ENCODE peak calls at places on chromosomes 4 and X, in six cellular contexts. G is CD8-positive, alpha-beta T cell; Y is CD4-positive, alpha-beta memory T cell; Z is A673; V is neural progenitor cell; D is HAP-1. X is an unnamed sample.

GRCh38 chr4:84151574-84151973 is 347.5 kb downstream of the NKX6-1 start:
- DNase-seq in V (no peak), D (no peak), Z (no peak), Y (no peak), G (no peak), X (no peak)

GRCh38 chr4:186651624-186652023 is 72.0 kb downstream of the FAT1 start:
- DNase-seq in V (peak; percentile 82), Z (peak; percentile 87), Y (no peak), D (peak; percentile 94), G (no peak), X (no peak)

GRCh38 chr4:88976514-88977035 is 80.4 kb downstream of the FAM13A start:
- DNase-seq in G (no peak), D (no peak), V (no peak), Y (no peak), Z (no peak), X (no peak)

GRCh38 chr4:140858897-140859296 is 102.7 kb upstream of the TBC1D9 start:
- DNase-seq in G (no peak), V (no peak), Z (no peak), Y (no peak), D (no peak), X (no peak)

GRCh38 chr4:59973496-59973895 is 1226.6 kb upstream of the ADGRL3 start:
- DNase-seq in G (no peak), Z (no peak), D (no peak), V (no peak), Y (no peak), X (no peak)

GRCh38 chrX:67780694-67781109 is 236.9 kb downstream of the AR start:
- DNase-seq in Z (peak; percentile 27), Y (no peak), G (no peak), D (peak; percentile 21), V (no peak), X (no peak)

GRCh38 chrX:44253573-44253942 is 89.9 kb downstream of the EFHC2 start:
- DNase-seq in Z (no peak), V (no peak), D (no peak), Y (no peak), G (no peak), X (no peak)

GRCh38 chr4:110998308-110998707 is 375.4 kb upstream of the PITX2 start:
- DNase-seq in Y (no peak), G (no peak), Z (no peak), D (no peak), V (no peak), X (no peak)

GRCh38 chr4:41432889-41433288 is 105.1 kb upstream of the LIMCH1 start:
- DNase-seq in Y (no peak), G (no peak), Z (peak; percentile 82), V (peak; percentile 71), D (peak; percentile 61), X (no peak)

GRCh38 chr4:21113496-21114213 is 413.4 kb downstream of the PACRGL start:
- DNase-seq in Z (no peak), G (no peak), V (no peak), D (no peak), Y (no peak), X (no peak)

GRCh38 chrX:78327370-78328048 is at the start of gene CYSLTR1:
- DNase-seq in G (no peak), Y (no peak), V (peak; percentile 1), D (no peak), Z (peak; percentile 25), X (peak; percentile 60)

GRCh38 chr4:22476011-22476410 is 39.9 kb downstream of the ADGRA3 start:
- DNase-seq in D (no peak), V (no peak), Z (no peak), Y (no peak), G (no peak), X (no peak)

GRCh38 chr4:119028296-119028695 is 107.3 kb upstream of the MYOZ2 start:
- DNase-seq in V (no peak), Z (no peak), D (no peak), Y (no peak), G (no peak), X (no peak)

GRCh38 chr4:52069566-52069965 is 18.5 kb downstream of the SPATA18 start:
- DNase-seq in D (no peak), G (no peak), Y (no peak), V (no peak), Z (no peak), X (no peak)

GRCh38 chr4:174996079-174996478 is 77.9 kb downstream of the ADAM29 start:
- DNase-seq in Z (no peak), D (no peak), G (no peak), V (no peak), Y (no peak), X (peak; percentile 26)

GRCh38 chr4:13891544-13891939 is 264.0 kb upstream of the BOD1L1 start:
- DNase-seq in Y (no peak), G (no peak), D (no peak), V (no peak), Z (no peak), X (no peak)

GRCh38 chr4:175412744-175413143 is 399.3 kb downstream of the GPM6A start:
- DNase-seq in Z (no peak), D (no peak), Y (no peak), G (no peak), V (no peak), X (no peak)

GRCh38 chrX:74346124-74346523 is 42.1 kb downstream of the ZCCHC13 start:
- DNase-seq in D (no peak), Y (no peak), V (no peak), Z (no peak), G (no peak), X (no peak)

GRCh38 chr4:144782345-144782744 is 136.4 kb downstream of the HHIP start:
- DNase-seq in Z (no peak), Y (no peak), D (no peak), G (no peak), V (no peak), X (no peak)

GRCh38 chr4:10019521-10020051 is 1.7 kb downstream of the SLC2A9 start:
- DNase-seq in Z (no peak), V (no peak), D (no peak), G (no peak), Y (no peak), X (no peak)

GRCh38 chr4:187294861-187295260 is 571.2 kb upstream of the FAT1 start:
- DNase-seq in V (no peak), Y (no peak), Z (peak; percentile 7), G (no peak), D (no peak), X (no peak)

GRCh38 chr4:44535981-44536380 is 87.4 kb upstream of the KCTD8 start:
- DNase-seq in D (no peak), Z (no peak), G (no peak), V (no peak), Y (no peak), X (no peak)

GRCh38 chr4:17958185-17958584 is 63.4 kb downstream of the LCORL start:
- DNase-seq in Z (no peak), G (no peak), Y (no peak), D (no peak), V (no peak), X (no peak)

GRCh38 chr4:2284161-2284933 is 22.4 kb upstream of the MXD4 start:
- DNase-seq in Z (no peak), D (no peak), Y (no peak), V (no peak), G (no peak), X (no peak)

GRCh38 chr4:138938371-138938699 is 77.2 kb upstream of the NOCT start:
- DNase-seq in V (peak; percentile 54), Z (peak; percentile 49), D (peak; percentile 14), Y (no peak), G (no peak), X (peak; percentile 23)
- H3K4me3 ChIP-seq in V (no peak overlapping the region), Z (no peak overlapping the region), D (no peak overlapping the region), Y (no peak overlapping the region), G (no peak overlapping the region), X (no peak overlapping the region)

GRCh38 chrX:140501940-140502468 is 2.9 kb downstream of the SOX3 start:
- DNase-seq in G (no peak), Y (no peak), V (peak; percentile 66), Z (no peak), D (no peak), X (no peak)

GRCh38 chrX:140503230-140503585 is 1.7 kb downstream of the SOX3 start:
- DNase-seq in D (no peak), V (peak; percentile 4), Z (no peak), G (no peak), Y (no peak), X (no peak)

GRCh38 chrX:140501321-140501720 is 3.5 kb downstream of the SOX3 start:
- DNase-seq in D (no peak), V (peak; percentile 59), Z (no peak), G (no peak), Y (no peak), X (no peak)

GRCh38 chrX:140503714-140504351 is 1.0 kb downstream of the SOX3 start:
- DNase-seq in V (peak; percentile 75), Y (no peak), G (no peak), Z (peak; percentile 9), D (no peak), X (no peak)

GRCh38 chrX:140502491-140503229 is 2.2 kb downstream of the SOX3 start:
- DNase-seq in V (peak; percentile 54), G (no peak), Y (no peak), D (peak; percentile 35), Z (no peak), X (no peak)
- H3K4me3 ChIP-seq in V (peak overlapping the region; percentile 78), G (no peak overlapping the region), Y (no peak overlapping the region), D (no peak overlapping the region), Z (no peak overlapping the region), X (no peak overlapping the region)

GRCh38 chr4:54100607-54101189 is 735 bp downstream of the GSX2 start:
- DNase-seq in G (no peak), Y (no peak), D (no peak), V (peak; percentile 40), Z (no peak), X (no peak)

GRCh38 chr4:54098375-54098774 is 1.6 kb upstream of the GSX2 start:
- DNase-seq in D (peak; percentile 50), V (peak; percentile 65), G (no peak), Z (no peak), Y (no peak), X (no peak)

GRCh38 chr4:54101190-54102041 is 1.5 kb downstream of the GSX2 start:
- DNase-seq in Z (no peak), Y (no peak), V (peak; percentile 59), G (no peak), D (no peak), X (no peak)

GRCh38 chr4:54099287-54099958 is 540 bp upstream of the GSX2 start:
- DNase-seq in D (no peak), G (no peak), Z (no peak), V (peak; percentile 47), Y (no peak), X (no peak)

DNA sequence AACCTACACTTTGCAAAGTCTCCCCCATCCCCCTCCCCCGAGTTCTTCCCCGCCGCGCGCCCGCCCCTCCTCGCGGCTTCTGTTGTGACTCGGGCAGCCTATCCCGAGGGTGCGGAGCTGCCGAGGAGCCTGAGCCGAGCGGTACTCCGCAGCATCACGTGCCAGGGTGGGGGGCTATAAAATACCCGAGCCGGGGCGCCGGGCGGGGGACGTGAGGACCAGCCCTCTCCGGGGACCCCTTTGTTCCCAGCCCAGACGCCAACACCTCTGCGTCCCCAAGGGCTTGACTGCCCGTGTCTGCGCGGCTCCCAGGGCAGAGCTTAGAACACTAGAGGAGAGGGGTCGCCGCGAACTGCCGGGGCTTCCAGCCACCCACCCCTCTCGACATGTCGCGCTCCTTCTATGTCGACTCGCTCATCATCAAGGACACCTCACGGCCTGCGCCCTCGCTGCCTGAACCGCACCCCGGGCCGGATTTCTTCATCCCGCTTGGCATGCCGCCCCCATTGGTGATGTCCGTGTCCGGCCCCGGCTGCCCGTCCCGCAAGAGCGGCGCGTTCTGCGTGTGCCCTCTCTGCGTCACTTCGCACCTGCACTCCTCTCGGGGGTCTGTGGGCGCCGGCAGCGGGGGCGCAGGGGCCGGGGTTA is at the start of gene GSX2:
- DNase-seq in Y (no peak), V (peak; percentile 54), G (no peak), Z (no peak), D (peak; percentile 48), X (no peak)
- H3K4me3 ChIP-seq in Y (no peak within 1 kb of the TSS), V (peak within 1 kb of the TSS; percentile 34), G (peak within 1 kb of the TSS; percentile 40), Z (no peak within 1 kb of the TSS), D (peak within 1 kb of the TSS; percentile 24), X (no peak within 1 kb of the TSS)

GRCh38 chrX:40009462-40009851 is 88.3 kb downstream of the BCOR start:
- DNase-seq in D (no peak), G (no peak), Z (no peak), Y (no peak), V (peak; percentile 75), X (no peak)
- H3K4me3 ChIP-seq in D (no peak overlapping the region), G (peak overlapping the region; percentile 27), Z (peak overlapping the region; percentile 31), Y (no peak overlapping the region), V (peak overlapping the region; percentile 47), X (no peak overlapping the region)

X was measured in OCI-LY7.